ENCODE peak calls at places on chromosome X, in ten cellular contexts. G is C1 segment of cervical spinal cord; Q is epithelial cell of proximal tubule; L is kidney epithelial cell; J is GM03348; T is stimulated activated CD4-positive, alpha-beta T cell treated with anti-CD3 and anti-CD28 coated beads, Interleukin-2, amount 100 ng/mL, for 24 hours; V is CD8-positive, alpha-beta memory T cell; F is activated CD8-positive, alpha-beta memory T cell treated with anti-CD3 and anti-CD28 coated beads for 24 hours; N is AG04450; B is SW480. Z is an unnamed sample.

GRCh38 chrX:117743469-117744251 is 372.9 kb downstream of the KLHL13 start:
- DNase-seq in L (no peak), G (no peak), F (no peak), V (no peak), N (no peak), J (no peak), B (no peak), Q (no peak), T (no peak), Z (no peak)

GRCh38 chrX:31854716-31855115 is 782.9 kb upstream of the FTHL17 start:
- DNase-seq in F (no peak), G (no peak), J (no peak), T (no peak), Q (no peak), N (no peak), L (no peak), V (no peak), B (no peak), Z (no peak)

GRCh38 chrX:46549914-46550313 is 4.7 kb upstream of the ZNF674 start:
- DNase-seq in B (no peak), J (no peak), V (no peak), N (no peak), T (no peak), F (no peak), Q (no peak), G (no peak), L (no peak), Z (no peak)

GRCh38 chrX:53930513-53931380 is 113.5 kb downstream of the PHF8 start:
- DNase-seq in F (no peak), B (no peak), V (no peak), J (no peak), Q (no peak), G (no peak), L (no peak), T (no peak), N (peak; percentile 1), Z (no peak)

GRCh38 chrX:153766098-153766817 is 2.2 kb downstream of the PLXNB3 start:
- DNase-seq in J (peak; percentile 83), L (peak; percentile 21), N (peak; percentile 33), G (no peak), T (peak; percentile 41), V (no peak), B (peak; percentile 91), Q (no peak), F (no peak), Z (peak; percentile 36)

GRCh38 chrX:124348152-124348551 is 1.8 kb downstream of the SH2D1A start:
- DNase-seq in Q (no peak), J (no peak), T (no peak), G (no peak), V (no peak), B (no peak), F (no peak), N (no peak), L (no peak), Z (no peak)

GRCh38 chrX:153953342-153953830 is 8.9 kb upstream of the RENBP start:
- DNase-seq in F (peak; percentile 96), B (peak; percentile 45), L (no peak), T (peak; percentile 79), V (peak; percentile 78), J (peak; percentile 80), Q (no peak), N (no peak), G (peak; percentile 38), Z (peak; percentile 92)

GRCh38 chrX:63761639-63762038 is 23.4 kb downstream of the ARHGEF9 start:
- DNase-seq in F (no peak), T (no peak), Q (no peak), G (no peak), L (no peak), J (no peak), B (no peak), N (no peak), V (no peak), Z (no peak)

GRCh38 chrX:44915361-44915868 is 42.4 kb downstream of the KDM6A start:
- DNase-seq in V (no peak), L (no peak), B (no peak), F (no peak), J (no peak), Q (no peak), T (no peak), N (no peak), G (no peak), Z (no peak)